ENCODE peak calls at places on chromosomes 13 and 19, in four cellular contexts. F is left ventricle myocardium inferior, K is AG04450, L is psoas muscle. Z is an unnamed sample.

GRCh38 chr19:3178377-3178972 is at the start of gene S1PR4:
- DNase-seq in F (no peak), K (no peak), L (peak; percentile 56), Z (no peak)

GRCh38 chr19:5563941-5564612 is 3.7 kb downstream of the TINCR start:
- DNase-seq in F (no peak), K (no peak), L (no peak), Z (no peak)

GRCh38 chr19:8367327-8368001 is 3.5 kb downstream of the ANGPTL4 start:
- DNase-seq in F (peak; percentile 91), K (peak; percentile 96), L (peak; percentile 96), Z (peak; percentile 54)

GRCh38 chr13:85093808-85094207 is 705.4 kb downstream of the SLITRK6 start:
- DNase-seq in F (peak; percentile 16), K (no peak), L (no peak), Z (no peak)

GRCh38 chr13:111316161-111316730 is 4.2 kb upstream of the TEX29 start:
- DNase-seq in F (no peak), K (no peak), L (no peak), Z (no peak)

GRCh38 chr19:30783212-30783611 is 411.0 kb downstream of the ZNF536 start:
- DNase-seq in F (no peak), K (no peak), L (no peak), Z (no peak)

GRCh38 chr13:112066624-112067004 is 335 bp upstream of the SOX1 start:
- DNase-seq in F (peak; percentile 52), K (no peak), L (peak; percentile 74), Z (peak; percentile 67)

GRCh38 chr13:21868823-21869222 is 197.9 kb downstream of the FGF9 start:
- DNase-seq in F (no peak), K (no peak), L (no peak), Z (no peak)

GRCh38 chr13:23378009-23378632 is 55.4 kb downstream of the SACS start:
- DNase-seq in F (no peak), K (peak; percentile 94), L (no peak), Z (no peak)

GRCh38 chr13:48819376-48819775 is 156.3 kb upstream of the FNDC3A start:
- DNase-seq in F (no peak), K (no peak), L (no peak), Z (no peak)

GRCh38 chr13:49395416-49396277 is 48.2 kb downstream of the CAB39L start:
- DNase-seq in F (peak; percentile 21), K (no peak), L (peak; percentile 46), Z (no peak)

GRCh38 chr13:27450921-27451461 is 627 bp upstream of the MTIF3 start:
- DNase-seq in F (peak; percentile 42), K (no peak), L (peak; percentile 69), Z (peak; percentile 33)
- TF ChIP-seq CTCF in F (no peak), K (no peak), L (no peak), Z (no peak)

GRCh38 chr13:60584976-60585375 is 188.0 kb downstream of the TDRD3 start:
- DNase-seq in F (no peak), K (no peak), L (no peak), Z (no peak)
- TF ChIP-seq CTCF in F (no peak), K (no peak), L (no peak), Z (no peak)

GRCh38 chr13:94617389-94618000 is 15.8 kb downstream of the GPR180 start:
- DNase-seq in F (no peak), K (no peak), L (no peak), Z (peak; percentile 18)

DNA sequence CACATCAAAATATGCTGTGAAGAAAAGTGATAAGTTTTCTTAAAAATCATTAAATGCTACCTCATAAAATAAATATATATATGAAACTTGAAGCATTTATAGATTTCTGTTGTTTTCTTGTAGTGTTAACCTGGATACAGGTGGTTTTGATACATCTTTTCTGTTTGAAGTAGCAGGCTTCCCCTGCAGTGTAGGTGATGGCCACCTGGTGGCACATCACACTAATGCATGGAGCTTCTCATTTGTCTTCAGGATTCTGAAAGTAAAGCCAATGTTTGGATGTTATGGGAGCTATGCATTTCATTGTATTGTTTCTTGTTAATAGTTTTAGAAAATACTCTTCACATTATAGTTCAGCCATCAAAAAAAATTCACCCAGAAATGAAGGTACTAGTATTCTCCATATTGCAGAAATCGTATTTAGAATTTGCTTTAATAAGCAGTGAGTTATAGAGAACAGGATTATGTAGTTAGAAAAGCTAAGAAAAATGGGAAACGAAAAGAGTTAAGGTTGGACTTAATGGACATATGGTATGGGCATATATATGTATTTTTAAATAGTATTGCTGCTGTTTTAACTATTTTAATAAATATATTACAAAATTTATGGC is 18.7 kb downstream of the GPR180 start:
- DNase-seq in F (no peak), K (no peak), L (no peak), Z (peak; percentile 26)
- TF ChIP-seq CTCF in F (peak; percentile 58), K (peak; percentile 85), L (peak; percentile 36), Z (peak; percentile 79)

DNA sequence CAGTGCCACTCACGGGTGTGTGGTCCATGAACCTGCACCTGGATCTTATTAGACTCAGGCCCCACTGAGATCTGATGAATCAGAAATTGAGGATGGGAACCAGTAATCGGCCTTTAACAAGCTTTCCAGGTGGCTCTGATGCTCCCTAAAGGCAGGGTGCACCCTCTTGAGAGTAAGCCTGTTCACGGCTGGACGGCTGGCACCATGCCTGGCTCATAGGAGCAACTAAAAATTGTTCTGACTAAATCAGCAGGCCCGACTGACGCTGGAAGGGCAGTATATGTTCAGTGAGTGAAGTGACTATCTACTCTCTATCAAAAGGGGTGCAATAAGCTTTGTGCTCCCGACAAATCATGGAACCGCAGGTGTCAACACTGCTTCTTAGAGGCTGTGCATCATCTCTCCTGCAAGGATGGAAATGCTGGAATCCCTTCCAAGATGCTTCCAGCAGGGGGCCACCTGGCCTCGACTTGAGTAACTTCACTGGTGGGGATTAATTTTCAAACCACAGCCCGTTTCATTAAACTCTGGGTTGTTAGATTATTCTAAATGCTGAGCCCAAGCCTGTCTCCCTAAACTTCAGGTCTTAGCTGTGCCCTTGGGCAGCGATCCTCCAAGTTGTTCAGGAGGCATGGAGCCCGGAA is 28.4 kb downstream of the TMTC4 start:
- DNase-seq in F (no peak), K (no peak), L (no peak), Z (peak; percentile 51)
- TF ChIP-seq CTCF in F (peak; percentile 39), K (peak; percentile 63), L (no peak), Z (peak; percentile 30)

GRCh38 chr19:51094696-51095279 is 12.1 kb upstream of the KLK14 start:
- DNase-seq in F (no peak), K (no peak), L (no peak), Z (peak; percentile 69)

GRCh38 chr19:51097796-51098195 is 10.4 kb downstream of the CTU1 start:
- DNase-seq in F (no peak), K (no peak), L (no peak), Z (no peak)

GRCh38 chr19:51097166-51097736 is 11.0 kb downstream of the CTU1 start:
- DNase-seq in F (peak; percentile 56), K (no peak), L (peak; percentile 74), Z (peak; percentile 72)

GRCh38 chr19:51098366-51099069 is 9.7 kb downstream of the CTU1 start:
- DNase-seq in F (peak; percentile 65), K (no peak), L (no peak), Z (no peak)

DNA sequence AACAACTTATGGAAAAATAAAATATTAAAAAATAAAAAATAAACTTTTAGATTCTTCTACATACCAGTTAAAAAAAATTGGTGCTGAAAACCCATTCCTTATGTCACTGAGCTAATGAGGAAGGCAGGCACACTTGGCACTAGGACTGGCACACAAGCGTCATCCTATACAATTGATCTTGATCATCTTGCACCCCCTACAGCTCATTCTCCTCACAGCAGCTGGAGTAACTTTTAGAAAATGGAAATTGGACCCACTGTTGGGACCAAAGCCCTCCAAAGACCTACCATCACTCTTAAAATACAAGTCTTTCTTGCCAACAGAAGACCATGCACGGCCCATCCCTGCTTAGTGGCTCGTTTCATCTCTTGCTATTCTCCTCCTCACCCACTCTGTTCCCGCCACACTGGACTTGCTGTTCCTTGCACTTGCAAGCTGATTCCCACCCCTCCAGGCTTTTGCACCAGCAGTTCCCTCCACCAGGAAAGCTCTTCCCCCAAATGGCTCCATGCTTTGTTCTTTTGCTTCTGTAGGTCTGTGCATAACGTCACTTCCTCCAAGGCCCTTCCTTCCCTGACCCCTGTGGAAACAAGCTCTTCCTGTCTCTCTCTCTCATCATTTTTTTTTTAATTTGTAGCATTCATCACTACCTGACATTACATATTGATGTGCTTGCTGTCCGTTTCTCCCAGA is 11.6 kb downstream of the CTU1 start:
- DNase-seq in F (no peak), K (no peak), L (no peak), Z (no peak)
- TF ChIP-seq CTCF in F (peak; percentile 26), K (no peak), L (no peak), Z (no peak)